ENCODE peak calls at places on chromosomes 2 and 18, in eight cellular contexts. M, S, U, L, T, F, A and H are unnamed samples.

GRCh38 chr2:45510701-45511420 is 100.2 kb downstream of the SRBD1 start:
- DNase-seq in M (no peak), S (no peak), U (no peak), L (no peak), T (no peak), F (no peak), A (no peak), H (no peak)

GRCh38 chr2:71510196-71510807 is 56.9 kb downstream of the DYSF start:
- DNase-seq in M (peak), S (peak), U (peak), L (peak), T (peak), F (peak), A (peak), H (no peak)

GRCh38 chr2:120577896-120578295 is 157.8 kb upstream of the GLI2 start:
- DNase-seq in M (no peak), S (no peak), U (no peak), L (no peak), T (no peak), F (no peak), A (no peak), H (no peak)

GRCh38 chr2:62456721-62457539 is 49.1 kb downstream of the TMEM17 start:
- DNase-seq in M (peak), S (peak), U (no peak), L (peak), T (peak), F (peak), A (peak), H (peak)

GRCh38 chr2:197573608-197574007 is 57.7 kb downstream of the MOB4 start:
- DNase-seq in M (no peak), S (no peak), U (no peak), L (no peak), T (no peak), F (no peak), A (no peak), H (no peak)

GRCh38 chr2:150476213-150476740 is 11.2 kb downstream of the RND3 start:
- DNase-seq in M (no peak), S (no peak), U (no peak), L (peak), T (no peak), F (no peak), A (no peak), H (no peak)

GRCh38 chr2:144330951-144331651 is 188.8 kb downstream of the ZEB2 start:
- DNase-seq in M (no peak), S (no peak), U (no peak), L (peak), T (no peak), F (no peak), A (no peak), H (no peak)

GRCh38 chr2:190507135-190507534 is 27.4 kb downstream of the NEMP2 start:
- DNase-seq in M (no peak), S (no peak), U (peak), L (no peak), T (peak), F (no peak), A (no peak), H (no peak)

GRCh38 chr18:46196627-46197243 is 92.5 kb downstream of the HAUS1 start:
- DNase-seq in M (no peak), S (no peak), U (no peak), L (peak), T (no peak), F (no peak), A (no peak), H (no peak)

GRCh38 chr2:107595749-107596148 is 230.9 kb upstream of the RGPD4 start:
- DNase-seq in M (no peak), S (no peak), U (no peak), L (peak), T (no peak), F (peak), A (no peak), H (no peak)

GRCh38 chr2:182506606-182507005 is 79.8 kb upstream of the PDE1A start:
- DNase-seq in M (no peak), S (no peak), U (no peak), L (peak), T (no peak), F (no peak), A (no peak), H (no peak)

GRCh38 chr2:208315081-208315788 is 49.2 kb downstream of the PIKFYVE start:
- DNase-seq in M (no peak), S (no peak), U (peak), L (peak), T (no peak), F (no peak), A (no peak), H (no peak)

GRCh38 chr18:54734059-54734458 is 94.2 kb upstream of the RAB27B start:
- DNase-seq in M (no peak), S (no peak), U (no peak), L (peak), T (no peak), F (peak), A (no peak), H (no peak)

GRCh38 chr2:16010011-16010410 is 69.7 kb downstream of the MYCN start:
- DNase-seq in M (no peak), S (no peak), U (no peak), L (no peak), T (no peak), F (no peak), A (no peak), H (no peak)

GRCh38 chr2:230661072-230661957 is 51.3 kb upstream of the CAB39 start:
- DNase-seq in M (no peak), S (no peak), U (no peak), L (no peak), T (no peak), F (no peak), A (no peak), H (no peak)

GRCh38 chr18:2411381-2411977 is 159.8 kb downstream of the METTL4 start:
- DNase-seq in M (no peak), S (no peak), U (no peak), L (peak), T (no peak), F (peak), A (no peak), H (no peak)

GRCh38 chr2:190668892-190669291 is 20.0 kb downstream of the NAB1 start:
- DNase-seq in M (no peak), S (no peak), U (no peak), L (no peak), T (no peak), F (no peak), A (no peak), H (no peak)

GRCh38 chr2:182784777-182785176 is 68.7 kb downstream of the DNAJC10 start:
- DNase-seq in M (no peak), S (no peak), U (no peak), L (peak), T (no peak), F (no peak), A (no peak), H (no peak)

GRCh38 chr2:113098061-113098460 is 29.3 kb upstream of the IL1RN start:
- DNase-seq in M (no peak), S (no peak), U (no peak), L (no peak), T (no peak), F (no peak), A (no peak), H (no peak)

GRCh38 chr18:35378206-35378795 is 1.2 kb upstream of the ZNF396 start:
- DNase-seq in M (no peak), S (no peak), U (no peak), L (peak), T (no peak), F (no peak), A (no peak), H (no peak)

GRCh38 chr2:109173311-109174171 is 44.5 kb downstream of the SH3RF3 start:
- DNase-seq in M (peak), S (no peak), U (peak), L (peak), T (peak), F (no peak), A (no peak), H (no peak)

GRCh38 chr2:27720004-27720551 is 51.4 kb upstream of the MRPL33 start:
- DNase-seq in M (no peak), S (no peak), U (no peak), L (peak), T (no peak), F (peak), A (no peak), H (no peak)

GRCh38 chr18:55179460-55180195 is 220.4 kb upstream of the CCDC68 start:
- DNase-seq in M (no peak), S (no peak), U (no peak), L (peak), T (no peak), F (no peak), A (no peak), H (no peak)

GRCh38 chr2:161139098-161139987 is 20.9 kb upstream of the TANK start:
- DNase-seq in M (no peak), S (no peak), U (no peak), L (peak), T (no peak), F (no peak), A (no peak), H (no peak)

GRCh38 chr2:2577366-2577765 is 246.3 kb upstream of the MYT1L start:
- DNase-seq in M (no peak), S (no peak), U (no peak), L (no peak), T (no peak), F (no peak), A (peak), H (no peak)

GRCh38 chr2:43453771-43454170 is 142.1 kb downstream of the THADA start:
- DNase-seq in M (no peak), S (no peak), U (no peak), L (no peak), T (no peak), F (no peak), A (no peak), H (no peak)

GRCh38 chr2:43631918-43632317 is 5.1 kb upstream of the PLEKHH2 start:
- DNase-seq in M (no peak), S (no peak), U (no peak), L (no peak), T (no peak), F (no peak), A (no peak), H (no peak)

GRCh38 chr2:39542523-39542922 is 105.4 kb upstream of the MAP4K3 start:
- DNase-seq in M (no peak), S (no peak), U (no peak), L (no peak), T (no peak), F (no peak), A (no peak), H (no peak)

GRCh38 chr2:127770973-127771735 is 39.8 kb downstream of the WDR33 start:
- DNase-seq in M (no peak), S (no peak), U (no peak), L (peak), T (no peak), F (peak), A (no peak), H (no peak)

GRCh38 chr2:106264203-106264602 is 70.1 kb upstream of the UXS1 start:
- DNase-seq in M (no peak), S (no peak), U (no peak), L (no peak), T (no peak), F (no peak), A (no peak), H (no peak)

GRCh38 chr2:106272202-106272807 is 78.2 kb upstream of the UXS1 start:
- DNase-seq in M (no peak), S (no peak), U (no peak), L (no peak), T (no peak), F (no peak), A (no peak), H (no peak)

GRCh38 chr2:106270471-106270891 is 76.4 kb upstream of the UXS1 start:
- DNase-seq in M (no peak), S (peak), U (no peak), L (no peak), T (no peak), F (no peak), A (no peak), H (no peak)

GRCh38 chr2:106267997-106268396 is 73.9 kb upstream of the UXS1 start:
- DNase-seq in M (no peak), S (no peak), U (no peak), L (no peak), T (no peak), F (no peak), A (no peak), H (no peak)

GRCh38 chr2:106269591-106270291 is 75.6 kb upstream of the UXS1 start:
- DNase-seq in M (no peak), S (peak), U (peak), L (no peak), T (peak), F (no peak), A (peak), H (no peak)
- TF ChIP-seq POLR2A in M (no peak), S (no peak), U (no peak), L (no peak), T (peak), F (no peak), A (no peak), H (no peak)

DNA sequence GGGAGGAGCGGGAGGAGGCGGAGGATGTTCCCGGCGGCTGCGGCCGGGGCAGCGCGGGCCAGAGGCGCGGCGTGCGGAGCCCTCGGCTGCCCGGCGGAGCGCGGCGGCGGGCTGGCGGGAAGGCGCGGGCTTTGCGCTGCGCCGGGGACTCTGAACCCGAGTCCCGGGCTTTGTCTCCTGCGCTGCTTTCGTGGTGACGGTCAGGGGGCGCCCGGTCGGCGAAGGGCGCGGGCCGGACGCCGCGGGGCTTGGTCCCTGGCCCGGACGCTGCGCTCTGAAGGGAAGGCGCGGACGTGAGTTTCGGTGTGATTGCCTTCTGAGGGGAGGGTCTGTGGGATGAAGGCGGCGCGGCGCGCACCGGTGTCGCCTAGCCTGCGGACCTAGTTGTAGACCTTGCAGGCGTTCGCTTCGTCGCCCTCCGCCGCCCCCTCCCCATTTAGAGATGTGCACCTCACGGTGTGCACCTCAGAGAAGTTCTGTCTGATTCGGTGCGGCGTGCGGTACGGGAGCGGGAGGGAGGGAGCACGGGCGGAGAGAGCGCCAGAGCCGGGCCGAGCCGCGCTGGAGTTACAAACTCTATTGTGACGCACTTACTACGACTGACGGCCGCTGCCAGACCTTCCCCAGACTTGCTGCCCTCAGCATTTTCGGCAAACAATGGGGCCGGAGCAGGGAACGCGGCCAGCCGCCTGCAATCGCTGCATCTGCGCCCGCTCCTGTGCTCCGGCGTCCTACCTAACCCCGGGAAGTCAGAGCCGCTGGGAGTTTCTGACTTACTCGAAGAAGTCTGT is 2.1 kb downstream of the BCL2L11 start:
- DNase-seq in M (peak), S (peak), U (peak), L (peak), T (peak), F (peak), A (peak), H (no peak)
- TF ChIP-seq POLR2A in M (no peak), S (peak), U (no peak), L (no peak), T (peak), F (no peak), A (no peak), H (peak)

GRCh38 chr2:177217247-177217843 is 4.8 kb downstream of the HNRNPA3 start:
- DNase-seq in M (no peak), S (no peak), U (no peak), L (no peak), T (no peak), F (no peak), A (no peak), H (no peak)
- TF ChIP-seq POLR2A in M (no peak), S (no peak), U (no peak), L (no peak), T (no peak), F (no peak), A (no peak), H (no peak)

DNA sequence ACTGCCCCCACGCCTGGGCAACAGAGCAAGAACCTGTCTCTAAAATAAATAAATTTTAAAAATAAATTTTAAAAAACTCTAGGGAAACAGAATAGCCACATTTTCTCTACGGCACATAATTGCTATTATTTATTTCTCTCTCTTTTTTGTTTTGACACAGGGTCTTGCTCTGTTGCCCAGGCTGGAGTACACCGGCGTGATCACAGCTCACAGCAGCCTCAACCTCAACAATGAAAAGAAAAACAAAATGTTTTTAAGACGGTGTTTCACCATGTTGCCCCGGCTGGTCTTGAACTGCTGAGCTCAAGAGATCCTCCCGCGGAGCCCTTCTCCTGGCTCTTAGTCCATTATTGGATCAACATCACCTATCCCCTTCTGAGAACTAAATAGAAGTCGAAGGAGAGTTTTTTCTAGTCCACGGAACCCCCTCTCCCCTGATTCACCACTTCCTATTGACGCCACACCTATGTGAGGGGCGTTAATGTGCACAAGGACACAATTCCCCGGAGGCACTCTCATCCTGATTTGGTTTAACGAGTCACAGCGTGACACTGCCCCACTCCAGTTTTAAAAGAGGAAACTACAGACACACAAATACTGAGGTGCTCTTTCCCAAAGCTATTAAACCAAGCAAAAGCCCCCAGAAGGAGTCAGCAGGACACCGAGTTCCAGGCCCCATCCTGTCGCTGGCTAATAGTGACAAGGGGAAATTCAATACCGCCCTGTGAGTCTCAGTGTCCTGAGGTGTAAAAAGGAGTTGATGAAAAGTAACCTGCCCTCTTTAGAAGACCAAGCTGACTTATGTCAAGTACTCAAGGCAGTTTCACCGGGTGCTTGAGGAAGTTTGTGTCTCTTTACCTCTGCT is 1.1 kb downstream of the NPC1 start:
- DNase-seq in M (no peak), S (no peak), U (peak), L (no peak), T (peak), F (no peak), A (no peak), H (no peak)
- TF ChIP-seq POLR2A in M (no peak), S (peak), U (no peak), L (no peak), T (no peak), F (no peak), A (no peak), H (no peak)

GRCh38 chr2:237864030-237864931 is 4.9 kb downstream of the RAMP1 start:
- DNase-seq in M (no peak), S (peak), U (no peak), L (no peak), T (no peak), F (no peak), A (peak), H (no peak)

GRCh38 chr2:237863659-237864029 is 4.2 kb downstream of the RAMP1 start:
- DNase-seq in M (no peak), S (no peak), U (no peak), L (no peak), T (no peak), F (no peak), A (peak), H (no peak)

GRCh38 chr2:237865623-237866041 is 6.2 kb downstream of the RAMP1 start:
- DNase-seq in M (no peak), S (no peak), U (no peak), L (no peak), T (no peak), F (peak), A (peak), H (no peak)

GRCh38 chr2:237866119-237866621 is 6.7 kb downstream of the RAMP1 start:
- DNase-seq in M (no peak), S (no peak), U (no peak), L (peak), T (no peak), F (peak), A (peak), H (no peak)

GRCh38 chr2:237864940-237865622 is 5.7 kb downstream of the RAMP1 start:
- DNase-seq in M (no peak), S (no peak), U (no peak), L (peak), T (no peak), F (peak), A (no peak), H (no peak)
- TF ChIP-seq POLR2A in M (no peak), S (no peak), U (no peak), L (no peak), T (no peak), F (no peak), A (no peak), H (no peak)

DNA sequence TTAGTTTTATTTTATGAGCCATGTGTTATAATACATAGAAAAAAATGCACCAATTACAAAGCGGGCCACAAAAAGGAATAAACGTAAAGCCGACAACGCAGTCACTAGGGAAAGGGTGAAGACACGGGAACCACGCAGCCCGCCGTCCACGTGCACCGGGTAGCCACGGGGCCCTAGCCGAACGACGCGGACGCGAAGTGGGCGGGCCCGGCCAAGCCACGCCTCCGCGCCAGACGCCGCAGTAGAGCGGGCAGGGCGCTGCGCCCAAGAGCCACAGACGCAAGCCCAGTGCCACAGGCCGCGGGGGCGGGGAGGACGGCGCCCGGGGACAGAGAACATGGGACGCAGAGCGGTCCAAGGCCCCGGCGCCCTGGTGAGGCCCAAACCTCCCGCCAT is at the start of gene DUSP28:
- DNase-seq in M (peak), S (peak), U (peak), L (peak), T (peak), F (peak), A (peak), H (no peak)
- TF ChIP-seq POLR2A in M (peak), S (peak), U (no peak), L (peak), T (peak), F (peak), A (peak), H (peak)